ENCODE peak calls at places on chromosomes 13 and 19, in nine cellular contexts. L is PC-9, I is upper lobe of right lung, C is OCI-LY7, Q is tibial nerve, O is tibial artery, E is hepatocyte, K is transverse colon, V is breast epithelium. J is an unnamed sample.
A peak's percentile ranks its signal among the peaks of the same experiment; 100 is the strongest.

GRCh38 chr13:48530833-48531232 is 2.0 kb downstream of the RCBTB2 start:
- DNase-seq in L (no peak), K (no peak), V (no peak), C (peak; percentile 61), I (no peak), E (no peak), Q (no peak), O (no peak), J (no peak)

GRCh38 chr13:32824671-32825070 is 191.6 kb upstream of the KL start:
- DNase-seq in I (no peak), K (no peak), Q (no peak), E (peak; percentile 77), O (no peak), C (no peak), L (peak; percentile 96), V (no peak), J (no peak)

GRCh38 chr13:25132984-25133383 is 37.0 kb downstream of the PABPC3 start:
- DNase-seq in C (no peak), K (no peak), L (no peak), Q (peak; percentile 10), V (no peak), O (no peak), I (no peak), E (no peak), J (no peak)

GRCh38 chr13:101757446-101758039 is 305.1 kb downstream of the ITGBL1 start:
- DNase-seq in O (no peak), Q (no peak), C (peak; percentile 7), K (no peak), I (no peak), L (peak; percentile 58), E (peak; percentile 30), V (no peak), J (no peak)

GRCh38 chr13:35699805-35700204 is 223.3 kb upstream of the MAB21L1 start:
- DNase-seq in L (no peak), O (peak; percentile 50), E (peak; percentile 76), C (no peak), I (no peak), Q (peak; percentile 58), K (peak; percentile 22), V (no peak), J (no peak)

GRCh38 chr13:31885994-31886393 is 145.6 kb upstream of the FRY start:
- DNase-seq in L (no peak), K (no peak), C (no peak), O (no peak), V (no peak), I (no peak), E (no peak), Q (no peak), J (no peak)

GRCh38 chr19:43532571-43532961 is 422 bp upstream of the ZNF575 start:
- DNase-seq in O (peak; percentile 50), V (peak; percentile 59), L (no peak), I (peak; percentile 83), C (peak; percentile 44), Q (no peak), E (no peak), K (peak; percentile 82), J (peak; percentile 82)

GRCh38 chr13:80399340-80400163 is 58.6 kb upstream of the SPRY2 start:
- DNase-seq in V (no peak), L (peak; percentile 62), I (peak; percentile 69), O (no peak), C (no peak), K (peak; percentile 23), Q (no peak), E (peak; percentile 11), J (peak; percentile 21)

GRCh38 chr13:75666646-75667351 is 30.7 kb downstream of the LMO7 start:
- DNase-seq in O (no peak), Q (no peak), K (no peak), V (no peak), C (no peak), I (no peak), E (no peak), L (no peak), J (no peak)

GRCh38 chr13:37486171-37486661 is 112.4 kb downstream of the POSTN start:
- DNase-seq in C (no peak), V (no peak), Q (no peak), E (no peak), I (no peak), O (no peak), L (no peak), K (no peak), J (no peak)

GRCh38 chr13:20126460-20127262 is 34.2 kb downstream of the GJA3 start:
- DNase-seq in Q (no peak), O (no peak), E (no peak), V (no peak), C (no peak), L (no peak), I (no peak), K (no peak), J (no peak)

GRCh38 chr13:110320645-110321044 is 13.6 kb downstream of the COL4A2 start:
- DNase-seq in Q (no peak), O (no peak), I (no peak), V (no peak), L (peak; percentile 46), C (no peak), K (no peak), E (no peak), J (no peak)
- H3K4me1 ChIP-seq in Q (peaks cover 29% of the 10 kb centered on the region), O (peaks cover 92% of the 10 kb centered on the region), I (peaks cover 54% of the 10 kb centered on the region), V (no peaks in the 10 kb centered on the region), L (peaks cover 46% of the 10 kb centered on the region), C (no peaks in the 10 kb centered on the region), K (peaks cover 18% of the 10 kb centered on the region), E (no peaks in the 10 kb centered on the region), J (no peaks in the 10 kb centered on the region)

GRCh38 chr13:23797276-23797903 is 91.8 kb downstream of the MIPEP start:
- DNase-seq in L (no peak), Q (no peak), I (no peak), K (no peak), E (no peak), O (no peak), C (no peak), V (no peak), J (no peak)

GRCh38 chr13:23799945-23800344 is 89.3 kb downstream of the MIPEP start:
- DNase-seq in O (no peak), V (no peak), Q (no peak), K (no peak), L (no peak), E (no peak), I (no peak), C (no peak), J (no peak)

GRCh38 chr13:23794267-23795161 is 94.7 kb downstream of the MIPEP start:
- DNase-seq in Q (no peak), K (no peak), O (no peak), L (peak; percentile 69), E (no peak), C (peak; percentile 32), V (no peak), I (no peak), J (no peak)

GRCh38 chr13:23793711-23794110 is 95.5 kb downstream of the MIPEP start:
- DNase-seq in Q (no peak), V (no peak), K (no peak), E (no peak), I (no peak), O (no peak), C (no peak), L (no peak), J (no peak)

GRCh38 chr13:23796546-23796945 is 92.7 kb downstream of the MIPEP start:
- DNase-seq in I (no peak), E (no peak), L (no peak), C (no peak), K (no peak), O (no peak), Q (no peak), V (no peak), J (no peak)
- H3K4me1 ChIP-seq in I (peaks cover 4% of the 10 kb centered on the region), E (peaks cover 11% of the 10 kb centered on the region), L (no peaks in the 10 kb centered on the region), C (peaks cover 19% of the 10 kb centered on the region), K (peaks cover 5% of the 10 kb centered on the region), O (peaks cover 5% of the 10 kb centered on the region), Q (peaks cover 5% of the 10 kb centered on the region), V (no peaks in the 10 kb centered on the region), J (no peaks in the 10 kb centered on the region)

DNA sequence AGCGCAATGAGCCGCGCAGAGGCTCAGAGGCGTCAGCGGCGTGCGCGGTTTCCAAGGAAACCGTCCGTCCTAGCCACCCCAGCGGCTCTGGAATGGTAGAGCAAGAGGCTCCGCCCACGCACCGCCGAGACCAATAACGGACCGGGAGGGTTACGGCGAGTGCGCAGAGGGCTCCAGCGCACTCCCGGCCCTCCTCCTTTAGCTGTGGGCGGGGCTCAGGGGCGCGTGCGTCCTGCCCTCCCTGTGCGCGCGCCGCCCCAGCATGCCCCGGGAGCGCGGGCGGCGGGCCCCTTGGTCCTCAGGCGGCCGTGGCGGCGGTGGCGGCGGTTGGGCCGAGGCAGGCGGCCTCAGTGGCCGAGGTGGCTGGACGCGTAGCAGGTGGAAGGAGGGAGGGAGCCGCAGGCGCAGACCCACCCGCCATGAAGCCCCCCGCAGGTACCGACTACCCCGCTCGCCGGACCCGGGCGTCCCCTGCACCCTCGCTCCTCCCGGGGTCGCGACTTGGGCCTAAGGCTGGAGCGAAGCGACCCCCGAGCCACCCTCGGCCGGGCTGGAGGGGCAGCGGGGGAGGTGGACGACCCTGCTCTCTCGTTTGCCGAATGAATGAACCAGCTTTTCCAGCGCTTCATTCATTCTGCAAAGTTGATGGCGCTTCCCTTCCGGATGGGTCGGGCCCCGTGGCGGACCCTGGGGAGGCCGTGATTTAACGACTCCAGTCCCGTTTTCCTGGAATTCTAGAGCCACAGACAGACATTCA is at the start of gene THOP1:
- DNase-seq in I (peak; percentile 100), V (peak; percentile 98), O (peak; percentile 99), Q (peak; percentile 97), K (peak; percentile 99), C (peak; percentile 99), L (peak; percentile 92), E (peak; percentile 100), J (peak; percentile 99)
- H3K4me1 ChIP-seq in I (peaks cover 28% of the 10 kb centered on the region), V (peaks cover 5% of the 10 kb centered on the region), O (peaks cover 24% of the 10 kb centered on the region), Q (peaks cover 30% of the 10 kb centered on the region), K (peaks cover 33% of the 10 kb centered on the region), C (peaks cover 58% of the 10 kb centered on the region), L (peaks cover 10% of the 10 kb centered on the region), E (peaks cover 17% of the 10 kb centered on the region), J (no peaks in the 10 kb centered on the region)

GRCh38 chr19:48635263-48635965 is 1.8 kb downstream of the DBP start:
- DNase-seq in L (peak; percentile 51), V (peak; percentile 83), Q (peak; percentile 76), E (peak; percentile 90), O (peak; percentile 62), K (peak; percentile 82), C (peak; percentile 86), I (peak; percentile 90), J (peak; percentile 83)
- H3K4me1 ChIP-seq in L (peaks cover 31% of the 10 kb centered on the region), V (no peaks in the 10 kb centered on the region), Q (peaks cover 41% of the 10 kb centered on the region), E (peaks cover 29% of the 10 kb centered on the region), O (peaks cover 36% of the 10 kb centered on the region), K (peaks cover 52% of the 10 kb centered on the region), C (peaks cover 46% of the 10 kb centered on the region), I (peaks cover 43% of the 10 kb centered on the region), J (peaks cover 29% of the 10 kb centered on the region)

DNA sequence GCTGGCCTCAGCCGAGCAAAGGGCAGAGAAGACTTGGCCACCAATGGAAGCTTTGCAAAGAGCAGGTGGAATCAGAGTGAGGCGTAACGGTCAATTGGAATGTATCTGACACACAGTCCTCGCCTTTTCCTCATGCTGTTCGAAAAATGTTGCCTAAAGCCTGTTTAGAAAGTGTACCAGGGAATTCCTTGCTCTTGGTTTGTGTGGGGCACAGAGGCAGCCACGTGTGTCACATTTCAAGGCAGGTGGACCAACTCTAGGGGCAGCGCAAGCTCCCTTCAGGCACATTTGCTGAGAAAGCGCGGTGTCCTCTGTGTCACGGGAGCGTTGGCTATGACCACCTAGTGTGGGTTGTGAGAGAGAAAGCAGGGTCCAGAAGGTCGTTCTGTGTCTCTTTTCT is 118.7 kb upstream of the SPATA13 start:
- DNase-seq in E (no peak), I (no peak), O (no peak), L (no peak), Q (no peak), C (no peak), V (no peak), K (no peak), J (no peak)
- H3K4me1 ChIP-seq in E (peaks cover 8% of the 10 kb centered on the region), I (peaks cover 5% of the 10 kb centered on the region), O (no peaks in the 10 kb centered on the region), L (peaks cover 14% of the 10 kb centered on the region), Q (no peaks in the 10 kb centered on the region), C (no peaks in the 10 kb centered on the region), V (no peaks in the 10 kb centered on the region), K (peaks cover 14% of the 10 kb centered on the region), J (no peaks in the 10 kb centered on the region)

GRCh38 chr13:41513600-41513999 is 56.2 kb downstream of the RGCC start:
- DNase-seq in E (no peak), L (no peak), C (no peak), K (no peak), V (no peak), I (no peak), Q (no peak), O (no peak), J (no peak)
- H3K4me1 ChIP-seq in E (no peaks in the 10 kb centered on the region), L (no peaks in the 10 kb centered on the region), C (peaks cover 34% of the 10 kb centered on the region), K (no peaks in the 10 kb centered on the region), V (no peaks in the 10 kb centered on the region), I (no peaks in the 10 kb centered on the region), Q (no peaks in the 10 kb centered on the region), O (no peaks in the 10 kb centered on the region), J (no peaks in the 10 kb centered on the region)